ENCODE peak calls at places on chromosomes 3 and 15, in ten cellular contexts. K, V, F, A, J, Z, Q, N, U and R are unnamed samples.

GRCh38 chr3:70815817-70816216 is 503.4 kb upstream of the MDFIC2 start:
- DNase-seq in K (no peak), V (no peak), F (no peak), A (no peak), J (no peak), Z (no peak), Q (no peak), N (no peak), U (no peak), R (no peak)

GRCh38 chr15:77672110-77672509 is 39.4 kb upstream of the LINGO1 start:
- DNase-seq in K (no peak), V (no peak), F (no peak), A (no peak), J (no peak), Z (no peak), Q (no peak), N (no peak), U (no peak), R (no peak)

GRCh38 chr3:16249336-16249735 is 15.4 kb downstream of the DPH3 start:
- DNase-seq in K (peak; percentile 51), V (no peak), F (no peak), A (no peak), J (no peak), Z (peak; percentile 41), Q (no peak), N (peak; percentile 50), U (no peak), R (no peak)

GRCh38 chr3:111070772-111071256 is 802 bp upstream of the NECTIN3 start:
- DNase-seq in K (no peak), V (peak; percentile 58), F (peak; percentile 5), A (peak; percentile 67), J (no peak), Z (peak; percentile 46), Q (no peak), N (no peak), U (no peak), R (no peak)

GRCh38 chr3:57659004-57659672 is 33.7 kb downstream of the DENND6A start:
- DNase-seq in K (no peak), V (no peak), F (no peak), A (no peak), J (no peak), Z (no peak), Q (no peak), N (no peak), U (no peak), R (no peak)

GRCh38 chr15:66066439-66066838 is 187.1 kb downstream of the MEGF11 start:
- DNase-seq in K (no peak), V (no peak), F (no peak), A (no peak), J (no peak), Z (no peak), Q (no peak), N (no peak), U (no peak), R (no peak)

GRCh38 chr3:141243295-141243707 is 11.7 kb downstream of the PXYLP1 start:
- DNase-seq in K (no peak), V (no peak), F (no peak), A (no peak), J (no peak), Z (no peak), Q (no peak), N (peak; percentile 36), U (no peak), R (no peak)

GRCh38 chr15:52709172-52709979 is 30.2 kb upstream of the ATOSA start:
- DNase-seq in K (peak; percentile 38), V (peak; percentile 58), F (peak; percentile 51), A (no peak), J (no peak), Z (no peak), Q (no peak), N (no peak), U (no peak), R (no peak)

GRCh38 chr3:149204390-149204991 is 17.1 kb downstream of the CP start:
- DNase-seq in K (no peak), V (no peak), F (peak; percentile 73), A (no peak), J (no peak), Z (no peak), Q (no peak), N (no peak), U (no peak), R (no peak)

GRCh38 chr3:39135170-39135805 is 18.1 kb downstream of the CSRNP1 start:
- DNase-seq in K (no peak), V (no peak), F (no peak), A (peak; percentile 77), J (no peak), Z (no peak), Q (no peak), N (no peak), U (no peak), R (no peak)

GRCh38 chr15:55737373-55737772 is 5.6 kb downstream of the PRTG start:
- DNase-seq in K (no peak), V (no peak), F (no peak), A (no peak), J (no peak), Z (no peak), Q (no peak), N (peak; percentile 5), U (no peak), R (no peak)

GRCh38 chr15:55403531-55403930 is 4.6 kb downstream of the CCPG1 start:
- DNase-seq in K (peak; percentile 89), V (no peak), F (peak; percentile 44), A (no peak), J (no peak), Z (no peak), Q (no peak), N (peak; percentile 49), U (no peak), R (no peak)

GRCh38 chr3:72679540-72680198 is 168.6 kb downstream of the SHQ1 start:
- DNase-seq in K (no peak), V (no peak), F (no peak), A (no peak), J (no peak), Z (no peak), Q (no peak), N (no peak), U (no peak), R (no peak)

GRCh38 chr15:65077981-65078352 is 1.4 kb downstream of the KBTBD13 start:
- DNase-seq in K (peak; percentile 42), V (no peak), F (no peak), A (peak; percentile 85), J (peak; percentile 86), Z (peak; percentile 91), Q (peak; percentile 67), N (no peak), U (peak; percentile 80), R (no peak)

GRCh38 chr3:160598865-160599264 is 33.5 kb upstream of the KPNA4 start:
- DNase-seq in K (no peak), V (no peak), F (no peak), A (no peak), J (no peak), Z (no peak), Q (no peak), N (no peak), U (no peak), R (no peak)

GRCh38 chr3:160605315-160605714 is 39.9 kb upstream of the KPNA4 start:
- DNase-seq in K (no peak), V (no peak), F (no peak), A (no peak), J (no peak), Z (no peak), Q (no peak), N (no peak), U (no peak), R (no peak)

GRCh38 chr3:160601288-160601687 is 35.9 kb upstream of the KPNA4 start:
- DNase-seq in K (no peak), V (no peak), F (no peak), A (no peak), J (no peak), Z (no peak), Q (no peak), N (no peak), U (no peak), R (no peak)

DNA sequence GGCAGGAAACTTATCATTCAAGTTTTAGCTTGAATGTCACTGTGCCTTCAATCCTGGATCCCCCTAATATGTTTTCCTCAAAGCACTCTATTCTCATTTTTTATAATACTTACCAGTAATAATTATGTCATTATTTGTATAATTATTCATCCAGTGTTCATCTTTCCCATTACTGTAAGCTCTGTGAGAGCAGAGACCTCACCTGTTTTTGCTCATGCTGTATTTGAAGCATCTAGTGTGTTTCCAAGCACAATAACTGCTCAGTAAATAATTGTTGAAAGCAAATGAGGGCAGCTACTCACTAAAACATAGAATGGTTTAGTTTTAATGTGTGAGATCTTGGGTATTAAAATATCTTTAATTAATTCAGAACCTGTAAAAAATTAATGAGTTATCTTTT is 36.9 kb upstream of the KPNA4 start:
- DNase-seq in K (no peak), V (no peak), F (no peak), A (no peak), J (no peak), Z (no peak), Q (no peak), N (no peak), U (no peak), R (no peak)
- TF ChIP-seq CTCF in K (no peak), V (no peak), F (no peak), A (no peak), J (no peak), Z (no peak), Q (no peak), N (no peak), U (no peak), R (no peak)

GRCh38 chr15:45540531-45540930 is 18.0 kb upstream of the SLC30A4 start:
- DNase-seq in K (no peak), V (no peak), F (no peak), A (no peak), J (no peak), Z (no peak), Q (no peak), N (no peak), U (no peak), R (no peak)
- TF ChIP-seq POLR2A in K (no peak), V (no peak), F (no peak), A (no peak), J (no peak), Z (no peak), Q (no peak), N (no peak), U (no peak), R (no peak)

DNA sequence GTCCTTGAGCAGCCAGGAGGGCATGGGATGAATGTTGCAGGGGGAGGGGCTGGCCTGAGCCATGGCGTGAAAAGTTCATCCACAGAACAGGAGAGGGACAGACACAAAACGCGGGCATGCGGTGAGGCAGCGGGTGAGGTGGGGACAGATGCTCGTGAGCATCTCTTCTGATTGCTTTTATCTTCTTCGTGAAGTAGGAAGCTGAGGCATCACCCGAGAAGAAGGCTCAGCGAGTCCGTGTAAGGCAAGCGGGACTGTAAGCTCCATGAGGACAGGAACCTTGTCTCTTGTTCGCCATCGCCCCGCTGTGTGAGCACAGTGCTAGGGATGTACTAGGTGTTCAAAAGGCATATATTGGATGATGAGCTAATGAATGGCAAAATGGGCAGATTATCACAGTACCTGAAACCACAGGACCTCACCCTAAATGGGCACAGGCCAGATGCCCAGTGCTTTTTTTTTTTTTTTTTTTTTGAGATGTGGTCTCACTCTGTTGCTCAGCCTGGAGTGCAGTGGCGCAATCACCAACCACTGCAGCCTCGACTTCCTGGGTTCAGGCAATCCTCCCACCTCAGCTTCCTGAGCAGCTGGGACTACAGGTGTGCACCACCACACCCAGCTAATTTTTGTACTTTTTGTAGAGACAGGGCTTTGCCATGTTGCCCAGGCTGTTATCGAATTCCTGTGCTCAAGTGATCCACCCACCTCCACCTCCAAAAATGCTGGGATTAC is 46.8 kb downstream of the CPN2 start:
- DNase-seq in K (peak; percentile 75), V (no peak), F (no peak), A (no peak), J (no peak), Z (no peak), Q (no peak), N (no peak), U (no peak), R (no peak)
- TF ChIP-seq CTCF in K (no peak), V (no peak), F (no peak), A (no peak), J (no peak), Z (no peak), Q (no peak), N (no peak), U (no peak), R (no peak)

GRCh38 chr3:133745981-133746721 is at the start of gene TF:
- DNase-seq in K (no peak), V (no peak), F (peak; percentile 95), A (peak; percentile 67), J (no peak), Z (no peak), Q (no peak), N (no peak), U (no peak), R (no peak)
- TF ChIP-seq POLR2A in K (no peak), V (no peak), F (peak; percentile 99), A (no peak), J (no peak), Z (no peak), Q (no peak), N (no peak), U (no peak), R (no peak)